ENCODE peak calls at places on chromosomes 2 and 18, in eight cellular contexts. V is activated B cell treated with CpG ODN at 0.5 μM for 24 hours, S is cardiac muscle cell, Q is Caco-2, J is B cell, A is kidney, F is astrocyte of the spinal cord, R is Calu3. G is an unnamed sample.

GRCh38 chr18:76977681-76978234 is 154.8 kb downstream of the MBP start:
- DNase-seq in V (no peak), S (no peak), Q (no peak), J (no peak), A (no peak), F (no peak), R (no peak), G (no peak)

GRCh38 chr2:192060161-192060560 is 134.6 kb downstream of the TMEFF2 start:
- DNase-seq in V (no peak), S (no peak), Q (no peak), J (no peak), A (no peak), F (no peak), R (no peak), G (no peak)

GRCh38 chr2:3386448-3386958 is 7.0 kb downstream of the TRAPPC12 start:
- DNase-seq in V (no peak), S (no peak), Q (no peak), J (no peak), A (no peak), F (no peak), R (no peak), G (no peak)

GRCh38 chr2:148231858-148232257 is 211.0 kb downstream of the MBD5 start:
- DNase-seq in V (no peak), S (no peak), Q (no peak), J (no peak), A (no peak), F (no peak), R (no peak), G (no peak)

GRCh38 chr2:178479275-178479616 is 846 bp upstream of the FKBP7 start:
- DNase-seq in V (no peak), S (no peak), Q (no peak), J (no peak), A (no peak), F (no peak), R (no peak), G (no peak)

GRCh38 chr18:53745228-53745967 is 479.1 kb downstream of the MBD2 start:
- DNase-seq in V (no peak), S (no peak), Q (no peak), J (no peak), A (no peak), F (no peak), R (no peak), G (no peak)

GRCh38 chr2:84686783-84687442 is 170.6 kb downstream of the DNAH6 start:
- DNase-seq in V (no peak), S (peak; percentile 70), Q (no peak), J (no peak), A (no peak), F (no peak), R (no peak), G (no peak)

GRCh38 chr18:47679864-47680263 is 250.6 kb downstream of the SMAD2 start:
- DNase-seq in V (no peak), S (no peak), Q (no peak), J (no peak), A (no peak), F (no peak), R (no peak), G (no peak)

GRCh38 chr2:64296695-64297346 is 152.6 kb upstream of the PELI1 start:
- DNase-seq in V (no peak), S (peak; percentile 44), Q (peak; percentile 27), J (no peak), A (no peak), F (no peak), R (no peak), G (no peak)

GRCh38 chr2:26605195-26605968 is 35.8 kb downstream of the CIB4 start:
- DNase-seq in V (no peak), S (peak; percentile 76), Q (peak; percentile 79), J (peak; percentile 49), A (no peak), F (peak; percentile 35), R (peak; percentile 66), G (no peak)

GRCh38 chr18:50356036-50356945 is 18.6 kb upstream of the SKA1 start:
- DNase-seq in V (no peak), S (peak; percentile 52), Q (no peak), J (peak; percentile 44), A (no peak), F (no peak), R (peak; percentile 23), G (no peak)

GRCh38 chr2:82120120-82120519 is 1815.6 kb upstream of the LRRTM1 start:
- DNase-seq in V (no peak), S (peak; percentile 5), Q (no peak), J (no peak), A (no peak), F (no peak), R (no peak), G (no peak)

GRCh38 chr18:35778850-35779634 is 193.4 kb upstream of the RMP24 start:
- DNase-seq in V (no peak), S (no peak), Q (no peak), J (no peak), A (no peak), F (no peak), R (no peak), G (no peak)

GRCh38 chr2:239327536-239328305 is 73.1 kb downstream of the HDAC4 start:
- DNase-seq in V (no peak), S (no peak), Q (no peak), J (no peak), A (no peak), F (no peak), R (no peak), G (no peak)

GRCh38 chr2:83085869-83086268 is 1373.2 kb downstream of the SUCLG1 start:
- DNase-seq in V (no peak), S (no peak), Q (no peak), J (no peak), A (no peak), F (no peak), R (no peak), G (no peak)

GRCh38 chr18:45282101-45282812 is 333.0 kb upstream of the SLC14A2 start:
- DNase-seq in V (no peak), S (no peak), Q (no peak), J (no peak), A (no peak), F (peak; percentile 5), R (peak; percentile 6), G (no peak)

GRCh38 chr2:44203542-44203941 is 34.9 kb downstream of the PPM1B start:
- DNase-seq in V (no peak), S (no peak), Q (no peak), J (no peak), A (no peak), F (no peak), R (no peak), G (no peak)

GRCh38 chr2:29744976-29745375 is 176.4 kb downstream of the ALK start:
- DNase-seq in V (no peak), S (no peak), Q (no peak), J (no peak), A (no peak), F (no peak), R (no peak), G (no peak)

GRCh38 chr2:219142329-219142728 is 18.3 kb downstream of the NHEJ1 start:
- DNase-seq in V (no peak), S (no peak), Q (no peak), J (no peak), A (peak; percentile 88), F (peak; percentile 88), R (peak; percentile 58), G (no peak)

GRCh38 chr2:8380026-8380425 is 301.8 kb upstream of the ID2 start:
- DNase-seq in V (no peak), S (peak; percentile 65), Q (no peak), J (no peak), A (no peak), F (no peak), R (no peak), G (no peak)

GRCh38 chr2:24873619-24874018 is 46.4 kb downstream of the ADCY3 start:
- DNase-seq in V (no peak), S (no peak), Q (no peak), J (no peak), A (no peak), F (no peak), R (no peak), G (no peak)

GRCh38 chr2:159064446-159065301 is 96.2 kb downstream of the TANC1 start:
- DNase-seq in V (no peak), S (no peak), Q (no peak), J (no peak), A (no peak), F (peak; percentile 69), R (peak; percentile 21), G (no peak)

GRCh38 chr18:76754381-76754780 is 68.0 kb upstream of the ZNF236 start:
- DNase-seq in V (no peak), S (no peak), Q (no peak), J (no peak), A (no peak), F (no peak), R (no peak), G (no peak)

GRCh38 chr2:54446122-54446521 is 10.0 kb upstream of the SPTBN1 start:
- DNase-seq in V (no peak), S (peak; percentile 18), Q (no peak), J (no peak), A (no peak), F (no peak), R (no peak), G (no peak)
- TF ChIP-seq CTCF in V (no peak), S (no peak), Q (no peak), J (no peak), A (no peak), F (no peak), R (no peak), G (no peak)

DNA sequence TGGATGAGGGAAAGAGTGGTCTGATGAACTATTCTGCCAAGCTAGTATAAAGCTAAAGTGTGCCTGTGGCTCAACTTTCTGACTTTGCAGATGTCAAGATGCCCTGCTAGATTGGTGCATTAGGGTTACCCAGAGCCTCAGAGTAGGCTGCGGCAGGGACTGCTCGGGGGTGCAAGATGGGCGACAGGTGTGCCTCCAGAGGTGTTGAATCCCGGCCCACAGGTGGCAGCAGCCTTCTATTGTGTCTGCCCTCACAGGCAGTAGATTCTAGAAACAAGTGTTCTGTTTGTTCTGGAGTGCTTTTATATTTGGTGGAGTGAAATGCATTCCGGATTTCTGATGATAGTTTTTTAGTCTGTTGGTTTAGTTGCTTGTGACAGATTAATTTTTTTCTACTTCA is 131.6 kb upstream of the IL1R2 start:
- DNase-seq in V (no peak), S (no peak), Q (peak; percentile 15), J (no peak), A (no peak), F (no peak), R (no peak), G (no peak)
- TF ChIP-seq CTCF in V (no peak), S (no peak), Q (no peak), J (no peak), A (no peak), F (no peak), R (no peak), G (no peak)

DNA sequence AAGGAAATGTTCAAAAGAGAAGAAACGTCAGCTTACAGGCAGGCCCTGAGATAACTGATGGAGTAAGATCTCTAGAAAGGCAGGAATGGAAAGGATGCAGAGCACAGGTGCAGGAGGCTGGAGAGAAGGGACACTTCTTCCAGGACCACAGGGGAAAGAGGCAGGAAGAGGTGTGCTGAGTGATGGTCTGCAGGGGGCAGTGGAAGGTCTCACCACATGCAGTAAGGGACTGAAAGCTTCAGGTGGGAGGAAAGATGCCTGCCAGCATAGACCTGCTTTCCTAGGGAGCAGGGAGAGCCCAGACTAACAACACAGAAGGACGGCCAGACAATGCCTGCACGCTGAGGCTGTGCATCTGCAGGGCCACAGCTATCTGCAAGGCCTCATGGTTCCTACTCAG is 156.8 kb downstream of the L3MBTL4 start:
- DNase-seq in V (no peak), S (no peak), Q (no peak), J (no peak), A (no peak), F (no peak), R (no peak), G (no peak)
- TF ChIP-seq CTCF in V (no peak), S (no peak), Q (no peak), J (no peak), A (no peak), F (no peak), R (no peak), G (no peak)

GRCh38 chr2:36544638-36545338 is 53.2 kb downstream of the FEZ2 start:
- DNase-seq in V (no peak), S (no peak), Q (no peak), J (no peak), A (no peak), F (no peak), R (no peak), G (no peak)
- TF ChIP-seq CTCF in V (no peak), S (peak; percentile 26), Q (peak; percentile 35), J (no peak), A (no peak), F (peak; percentile 47), R (no peak), G (no peak)

G was measured in CD4-positive, alpha-beta T cell.